ENCODE peak calls at places on chromosome 10, in nine cellular contexts. R is A549, E is progenitor cell of endocrine pancreas, U is heart right ventricle, X is MM.1S, P is MCF 10A, O is AG04450, A is B cell, M is esophagus squamous epithelium. S is an unnamed sample.

GRCh38 chr10:123007558-123008378 is 827 bp downstream of the IKZF5 start:
- DNase-seq in R (peak), E (no peak), U (peak), X (peak), P (peak), O (peak), A (no peak), M (no peak), S (peak)

GRCh38 chr10:5525581-5526271 is 965 bp downstream of the CALML3 start:
- DNase-seq in R (no peak), E (no peak), U (no peak), X (no peak), P (peak), O (no peak), A (no peak), M (no peak), S (no peak)

GRCh38 chr10:31605846-31606543 is 287.0 kb downstream of the ZEB1 start:
- DNase-seq in R (no peak), E (no peak), U (no peak), X (no peak), P (no peak), O (no peak), A (no peak), M (no peak), S (no peak)

GRCh38 chr10:49761789-49762565 is at the start of gene OGDHL:
- DNase-seq in R (no peak), E (peak), U (peak), X (peak), P (peak), O (no peak), A (no peak), M (no peak), S (peak)

GRCh38 chr10:84076540-84077195 is 62.6 kb upstream of the GHITM start:
- DNase-seq in R (no peak), E (no peak), U (no peak), X (no peak), P (peak), O (peak), A (no peak), M (no peak), S (no peak)

GRCh38 chr10:23694446-23694920 is 255.6 kb downstream of the OTUD1 start:
- DNase-seq in R (no peak), E (peak), U (no peak), X (no peak), P (no peak), O (no peak), A (no peak), M (no peak), S (no peak)

GRCh38 chr10:133527779-133528271 is 662 bp downstream of the CYP2E1 start:
- DNase-seq in R (no peak), E (no peak), U (no peak), X (no peak), P (no peak), O (no peak), A (no peak), M (no peak), S (no peak)

GRCh38 chr10:80382989-80383388 is 25.4 kb upstream of the PRXL2A start:
- DNase-seq in R (peak), E (no peak), U (peak), X (peak), P (peak), O (no peak), A (peak), M (no peak), S (peak)

GRCh38 chr10:101687088-101687487 is 7.9 kb downstream of the FBXW4 start:
- DNase-seq in R (no peak), E (no peak), U (no peak), X (no peak), P (no peak), O (no peak), A (no peak), M (no peak), S (no peak)

GRCh38 chr10:16497911-16498310 is 23.8 kb downstream of the C1QL3 start:
- DNase-seq in R (no peak), E (no peak), U (no peak), X (no peak), P (no peak), O (no peak), A (no peak), M (no peak), S (no peak)

GRCh38 chr10:65570143-65571010 is 1355.5 kb upstream of the LRRTM3 start:
- DNase-seq in R (peak), E (peak), U (peak), X (no peak), P (peak), O (no peak), A (no peak), M (no peak), S (peak)

DNA sequence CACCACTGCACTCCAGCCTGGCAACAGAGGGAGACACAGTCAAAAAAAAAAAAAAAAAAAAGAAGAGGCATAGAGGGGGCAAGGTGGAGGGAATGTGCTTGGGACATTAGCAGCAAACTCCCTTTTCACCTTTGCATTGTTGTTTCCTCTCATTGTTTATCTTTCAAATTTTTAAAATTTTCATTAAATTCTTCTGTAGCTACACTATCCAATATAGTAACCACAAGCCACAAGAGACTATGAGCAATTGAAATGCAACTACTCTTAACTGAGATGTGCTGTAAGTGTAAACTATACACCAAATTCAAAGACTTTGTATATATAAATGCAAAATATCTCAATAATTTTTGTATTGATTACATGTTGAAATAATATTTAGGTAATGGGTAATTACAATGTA is 43.4 kb downstream of the EBLN1 start:
- DNase-seq in R (no peak), E (no peak), U (no peak), X (no peak), P (no peak), O (no peak), A (no peak), M (no peak), S (no peak)
- TF ChIP-seq CTCF in R (no peak), E (no peak), U (no peak), X (no peak), P (no peak), O (no peak), A (no peak), M (no peak), S (no peak)

DNA sequence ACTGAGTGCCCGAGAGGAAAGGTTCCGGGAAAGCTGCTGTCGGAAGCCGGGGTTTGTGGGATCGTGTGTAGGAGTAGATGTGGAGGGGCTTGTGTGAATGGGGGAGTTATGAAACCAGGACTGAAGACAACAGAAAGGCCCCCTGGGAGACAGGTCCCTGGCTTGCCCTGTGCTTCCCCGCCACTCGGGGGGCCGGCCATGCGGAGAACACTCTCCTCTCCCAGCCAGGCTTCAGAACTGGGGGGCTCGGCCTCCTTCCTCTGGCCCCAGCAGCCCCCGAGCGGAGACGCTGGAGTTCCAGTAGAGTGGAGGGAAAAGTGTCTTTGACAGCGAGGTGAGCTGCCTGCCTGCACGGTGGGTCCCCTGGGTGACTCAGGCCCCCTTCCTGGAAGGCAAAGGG is 185.0 kb downstream of the MGMT start:
- DNase-seq in R (no peak), E (no peak), U (no peak), X (no peak), P (no peak), O (no peak), A (no peak), M (no peak), S (no peak)
- TF ChIP-seq CTCF in R (no peak), E (no peak), U (no peak), X (no peak), P (no peak), O (no peak), A (no peak), M (no peak), S (no peak)

GRCh38 chr10:21959998-21960397 is 43.5 kb downstream of the DNAJC1 start:
- DNase-seq in R (no peak), E (no peak), U (no peak), X (no peak), P (no peak), O (no peak), A (no peak), M (no peak), S (no peak)
- TF ChIP-seq CTCF in R (no peak), E (no peak), U (no peak), X (no peak), P (no peak), O (no peak), A (no peak), M (peak), S (no peak)

DNA sequence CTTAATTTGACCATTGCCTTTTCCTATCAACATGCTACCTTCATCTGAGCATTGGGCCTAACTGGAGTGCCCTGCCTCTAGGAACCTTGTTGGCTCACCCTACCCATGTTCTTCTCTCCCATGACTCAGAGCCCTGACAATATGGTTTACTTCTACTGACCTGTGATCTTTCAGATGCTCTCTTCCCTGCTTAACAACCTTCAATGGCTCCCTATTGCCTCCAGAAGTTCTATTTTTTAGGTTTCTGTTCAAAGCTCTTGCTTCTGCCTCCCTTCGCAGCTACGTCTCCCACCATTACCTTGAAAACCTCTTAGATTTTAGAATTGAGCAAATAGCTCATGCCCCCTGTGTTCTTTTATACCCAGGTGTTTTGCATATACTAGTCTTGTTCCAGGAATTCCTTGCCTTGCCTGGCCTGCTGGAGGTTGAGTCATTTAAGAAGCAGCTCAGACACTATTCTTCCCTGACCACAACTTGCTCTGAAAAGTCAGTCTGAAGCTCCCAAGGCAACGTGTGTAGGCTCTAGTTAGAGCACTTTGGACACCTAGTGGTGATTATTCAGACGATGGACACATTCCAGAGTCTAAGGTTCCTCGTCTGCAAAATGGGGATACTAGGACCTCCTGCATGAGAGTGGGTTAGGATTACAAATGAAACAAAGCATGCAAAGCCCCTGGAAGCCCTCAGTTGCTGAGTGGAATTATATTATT is 64.4 kb upstream of the EMX2 start:
- DNase-seq in R (peak), E (no peak), U (no peak), X (no peak), P (peak), O (no peak), A (no peak), M (no peak), S (no peak)
- TF ChIP-seq CTCF in R (peak), E (no peak), U (no peak), X (no peak), P (peak), O (no peak), A (no peak), M (no peak), S (no peak)

DNA sequence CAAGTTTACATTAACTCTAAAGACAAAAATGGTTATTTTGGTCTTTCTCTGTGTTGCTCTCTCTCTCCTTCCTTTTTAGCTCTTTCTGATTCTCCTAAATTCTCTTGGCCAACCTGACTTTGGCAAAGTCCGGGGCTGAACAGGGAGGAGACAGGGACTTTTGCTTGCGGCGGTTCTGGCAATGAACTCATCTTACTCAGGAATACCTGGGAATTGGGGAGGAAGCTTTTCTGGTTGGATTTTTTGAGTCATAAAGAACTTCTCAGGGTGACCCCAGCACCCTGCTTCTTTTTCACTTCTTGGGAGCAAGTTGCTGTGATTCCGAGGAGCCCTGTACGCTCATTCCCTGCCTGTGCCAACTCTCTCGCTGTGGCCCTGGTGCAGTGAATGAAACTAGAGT is 16.0 kb downstream of the GATA3 start:
- DNase-seq in R (no peak), E (no peak), U (no peak), X (no peak), P (peak), O (no peak), A (no peak), M (no peak), S (no peak)
- TF ChIP-seq CTCF in R (no peak), E (no peak), U (no peak), X (no peak), P (no peak), O (no peak), A (no peak), M (no peak), S (no peak)

DNA sequence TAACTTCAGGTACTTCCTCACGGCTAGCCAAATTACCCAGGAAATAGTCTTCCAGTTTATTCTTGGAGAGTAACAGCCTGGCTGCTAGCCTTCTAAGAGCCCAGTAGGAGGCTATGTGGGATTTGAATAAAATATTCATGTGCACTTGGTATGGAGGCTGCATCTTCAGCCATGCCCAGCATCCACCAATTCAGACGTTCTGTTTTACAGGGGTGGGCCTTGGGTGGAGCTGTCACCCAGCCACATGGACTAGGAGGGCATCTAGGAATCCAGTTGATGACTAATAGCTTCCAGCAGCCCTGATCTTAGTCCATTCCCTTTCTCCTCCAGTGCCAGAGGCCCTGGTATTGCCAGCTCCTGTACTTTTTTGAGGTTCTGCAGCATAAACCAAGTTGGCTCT is 66.3 kb upstream of the ZRANB1 start:
- DNase-seq in R (no peak), E (no peak), U (no peak), X (no peak), P (peak), O (no peak), A (no peak), M (no peak), S (no peak)
- TF ChIP-seq CTCF in R (no peak), E (no peak), U (no peak), X (no peak), P (peak), O (peak), A (no peak), M (no peak), S (no peak)

GRCh38 chr10:82932426-82932825 is 1057.4 kb downstream of the NRG3 start:
- DNase-seq in R (no peak), E (no peak), U (no peak), X (no peak), P (no peak), O (no peak), A (no peak), M (no peak), S (no peak)

GRCh38 chr10:82938331-82938730 is 1063.3 kb downstream of the NRG3 start:
- DNase-seq in R (no peak), E (no peak), U (no peak), X (no peak), P (no peak), O (no peak), A (no peak), M (no peak), S (no peak)

GRCh38 chr10:82934947-82935346 is 1060.0 kb downstream of the NRG3 start:
- DNase-seq in R (no peak), E (no peak), U (no peak), X (no peak), P (no peak), O (no peak), A (no peak), M (no peak), S (no peak)

DNA sequence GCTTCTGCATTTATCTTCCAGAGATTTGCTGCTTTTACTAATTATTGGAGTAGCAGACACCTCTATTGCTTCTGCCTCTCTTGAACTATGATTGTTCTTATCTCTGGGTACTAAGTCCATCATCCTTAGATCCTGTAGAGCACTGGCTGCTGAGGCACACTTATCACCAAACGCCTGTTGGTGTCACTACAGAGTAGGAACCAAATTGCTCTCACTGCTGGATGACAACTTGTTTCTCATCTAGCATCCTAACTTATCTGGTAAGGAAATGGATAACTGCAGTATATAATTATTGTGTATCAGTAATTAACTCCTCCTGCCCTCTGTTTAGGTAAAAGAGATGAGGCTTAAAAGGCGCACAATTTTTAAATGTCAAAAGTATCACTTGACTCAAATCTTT is 1059.4 kb downstream of the NRG3 start:
- DNase-seq in R (no peak), E (no peak), U (no peak), X (no peak), P (peak), O (no peak), A (no peak), M (no peak), S (no peak)
- TF ChIP-seq CTCF in R (no peak), E (peak), U (no peak), X (peak), P (no peak), O (no peak), A (no peak), M (no peak), S (no peak)

GRCh38 chr10:76779821-76780281 is 857.8 kb downstream of the KCNMA1 start:
- DNase-seq in R (no peak), E (no peak), U (no peak), X (no peak), P (no peak), O (no peak), A (no peak), M (no peak), S (no peak)

GRCh38 chr10:76779163-76779820 is 858.3 kb downstream of the KCNMA1 start:
- DNase-seq in R (no peak), E (no peak), U (no peak), X (no peak), P (peak), O (no peak), A (no peak), M (no peak), S (no peak)

GRCh38 chr10:76788093-76788811 is 849.4 kb downstream of the KCNMA1 start:
- DNase-seq in R (no peak), E (no peak), U (no peak), X (no peak), P (no peak), O (no peak), A (no peak), M (no peak), S (no peak)

GRCh38 chr10:76786673-76787072 is 850.9 kb downstream of the KCNMA1 start:
- DNase-seq in R (no peak), E (no peak), U (no peak), X (no peak), P (no peak), O (no peak), A (no peak), M (no peak), S (no peak)

GRCh38 chr10:76784076-76784475 is 853.5 kb downstream of the KCNMA1 start:
- DNase-seq in R (no peak), E (no peak), U (no peak), X (no peak), P (no peak), O (no peak), A (no peak), M (no peak), S (no peak)
- TF ChIP-seq CTCF in R (no peak), E (no peak), U (no peak), X (no peak), P (no peak), O (no peak), A (no peak), M (no peak), S (no peak)